ENCODE peak calls at places on chromosomes 4 and X, in four cellular contexts. X is GM13977, I is upper lobe of right lung, J is NCI-H510A. S is an unnamed sample.

GRCh38 chr4:56181140-56181950 is 205.9 kb downstream of the AASDH start:
- DNase-seq in I (no peak), X (no peak), J (no peak), S (no peak)

GRCh38 chr4:100497729-100498250 is 20.0 kb downstream of the EMCN start:
- DNase-seq in J (no peak), X (no peak), I (no peak), S (no peak)

GRCh38 chr4:65538571-65538970 is 131.7 kb downstream of the EPHA5 start:
- DNase-seq in J (no peak), I (no peak), X (no peak), S (no peak)

GRCh38 chr4:118280501-118281218 is 72.1 kb downstream of the PRSS12 start:
- DNase-seq in I (no peak), X (no peak), J (no peak), S (no peak)

GRCh38 chr4:63458010-63458409 is 951.2 kb downstream of the TECRL start:
- DNase-seq in X (no peak), I (no peak), J (no peak), S (no peak)

GRCh38 chrX:42624524-42624923 is 153.4 kb downstream of the PPP1R2C start:
- DNase-seq in J (no peak), I (no peak), X (no peak), S (no peak)

GRCh38 chr4:99856166-99856565 is 38.1 kb downstream of the LAMTOR3 start:
- DNase-seq in J (no peak), X (no peak), I (no peak), S (no peak)

GRCh38 chr4:74451214-74451661 is 6.3 kb downstream of the AREG start:
- DNase-seq in J (no peak), X (no peak), I (no peak), S (no peak)

GRCh38 chr4:122777846-122778501 is 45.5 kb downstream of the BBS12 start:
- DNase-seq in X (no peak), I (no peak), J (no peak), S (no peak)

GRCh38 chr4:99221980-99222379 is 2.9 kb upstream of the ADH6 start:
- DNase-seq in J (no peak), I (no peak), X (no peak), S (no peak)

GRCh38 chrX:41720125-41720780 is 3.7 kb upstream of the GPR82 start:
- DNase-seq in I (no peak), J (no peak), X (peak), S (no peak)

GRCh38 chr4:70591955-70592582 is at the start of gene AMBN:
- DNase-seq in X (no peak), J (no peak), I (no peak), S (no peak)

GRCh38 chrX:70656304-70656703 is 211.7 kb downstream of the DLG3 start:
- DNase-seq in I (no peak), X (no peak), J (no peak), S (no peak)

GRCh38 chr4:169437299-169438047 is 166.7 kb upstream of the SH3RF1 start:
- DNase-seq in I (no peak), X (peak), J (no peak), S (no peak)

GRCh38 chr4:184169225-184169867 is 48.3 kb downstream of the ENPP6 start:
- DNase-seq in J (no peak), X (no peak), I (no peak), S (no peak)

GRCh38 chr4:17120761-17121160 is 222.3 kb upstream of the LDB2 start:
- DNase-seq in J (no peak), X (no peak), I (no peak), S (no peak)

GRCh38 chr4:163542275-163542674 is 47.8 kb downstream of the TMA16 start:
- DNase-seq in J (no peak), I (no peak), X (no peak), S (no peak)

GRCh38 chr4:174136013-174136412 is 147.5 kb downstream of the FBXO8 start:
- DNase-seq in I (no peak), X (no peak), J (no peak), S (no peak)

S was measured in SHP77 treated with DMSO at 0.1 percent for 48 hours.